ENCODE peak calls at places on chromosomes 1 and 21, in five cellular contexts. F is mucosa of descending colon; B is CD8-positive, alpha-beta T cell; A is fibroblast of mammary gland; Q is activated T-cell treated with anti-CD3 and anti-CD28 coated beads, Interleukin-2, amount 50 U/mL, for 72 hours. I is an unnamed sample.

GRCh38 chr1:157781048-157781447 is 4.1 kb upstream of the FCRL2 start:
- DNase-seq in B (no peak), A (no peak), Q (no peak), F (no peak), I (no peak)

GRCh38 chr1:26686795-26687194 is 9.0 kb upstream of the ARID1A start:
- DNase-seq in B (no peak), F (no peak), A (no peak), Q (no peak), I (no peak)

GRCh38 chr1:2360588-2361364 is 30.6 kb downstream of the MORN1 start:
- DNase-seq in F (no peak), A (no peak), B (no peak), Q (no peak), I (no peak)

GRCh38 chr1:99849744-99850457 is at the start of gene AGL:
- DNase-seq in A (peak; percentile 64), B (peak; percentile 77), F (peak; percentile 95), Q (peak; percentile 93), I (peak; percentile 79)

GRCh38 chr1:230849451-230850194 is 18.7 kb downstream of the C1orf198 start:
- DNase-seq in Q (no peak), F (no peak), A (peak; percentile 95), B (no peak), I (no peak)

GRCh38 chr1:57927003-57927402 is 503.1 kb upstream of the DAB1 start:
- DNase-seq in Q (no peak), B (no peak), F (no peak), A (no peak), I (no peak)

GRCh38 chr1:208343226-208343625 is 99.0 kb upstream of the PLXNA2 start:
- DNase-seq in Q (no peak), A (no peak), F (no peak), B (no peak), I (no peak)

GRCh38 chr1:231985624-231986023 is 359.0 kb downstream of the DISC1 start:
- DNase-seq in Q (no peak), A (no peak), B (no peak), F (no peak), I (no peak)

GRCh38 chr1:159091547-159092397 is 15.2 kb upstream of the AIM2 start:
- DNase-seq in B (no peak), A (peak; percentile 91), Q (peak; percentile 53), F (no peak), I (peak; percentile 19)

GRCh38 chr1:174039069-174039468 is 16.9 kb upstream of the RC3H1 start:
- DNase-seq in A (peak; percentile 40), Q (no peak), F (no peak), B (no peak), I (no peak)

GRCh38 chr1:27773732-27774445 is 870 bp downstream of the STX12 start:
- DNase-seq in Q (peak; percentile 3), A (peak; percentile 29), B (no peak), F (no peak), I (no peak)

GRCh38 chr1:90723561-90724108 is 6.5 kb upstream of the BARHL2 start:
- DNase-seq in F (no peak), B (no peak), Q (no peak), A (no peak), I (no peak)

GRCh38 chr1:157193702-157194391 is 55.7 kb upstream of the ETV3 start:
- DNase-seq in Q (peak; percentile 61), F (peak; percentile 75), A (peak; percentile 58), B (peak; percentile 7), I (peak; percentile 59)

GRCh38 chr1:54850082-54850730 is 36.8 kb downstream of the DHCR24 start:
- DNase-seq in F (no peak), Q (no peak), B (no peak), A (no peak), I (no peak)

GRCh38 chr1:230167419-230167852 is 100.4 kb downstream of the GALNT2 start:
- DNase-seq in A (peak; percentile 83), Q (peak; percentile 30), F (no peak), B (peak; percentile 22), I (no peak)

GRCh38 chr1:147808025-147808424 is 47.6 kb upstream of the GJA5 start:
- DNase-seq in Q (no peak), A (peak; percentile 20), B (no peak), F (no peak), I (no peak)

GRCh38 chr1:201022824-201023516 is 544 bp downstream of the KIF21B start:
- DNase-seq in F (no peak), B (no peak), Q (peak; percentile 42), A (no peak), I (peak; percentile 62)

GRCh38 chr1:226643167-226643566 is 94.6 kb downstream of the STUM start:
- DNase-seq in F (peak; percentile 48), Q (peak; percentile 85), B (no peak), A (peak; percentile 84), I (no peak)

GRCh38 chr1:157937743-157938142 is 55.7 kb upstream of the KIRREL1 start:
- DNase-seq in A (no peak), F (no peak), B (no peak), Q (no peak), I (no peak)

GRCh38 chr1:39462074-39462473 is 29.4 kb upstream of the BMP8A start:
- DNase-seq in A (peak; percentile 81), B (no peak), F (no peak), Q (no peak), I (no peak)

GRCh38 chr1:215768303-215768702 is 201.2 kb downstream of the KCTD3 start:
- DNase-seq in F (no peak), Q (no peak), A (no peak), B (no peak), I (no peak)

GRCh38 chr1:224430511-224431113 is 4.0 kb downstream of the WDR26 start:
- DNase-seq in Q (peak; percentile 24), A (peak; percentile 75), B (peak; percentile 26), F (no peak), I (peak; percentile 10)

GRCh38 chr1:159132271-159132881 is 39.0 kb upstream of the CADM3 start:
- DNase-seq in B (peak; percentile 57), A (peak; percentile 68), Q (peak; percentile 71), F (peak; percentile 67), I (peak; percentile 30)

GRCh38 chr1:166952002-166952746 is 23.2 kb downstream of the ILDR2 start:
- DNase-seq in A (peak; percentile 40), F (no peak), B (no peak), Q (peak; percentile 56), I (no peak)

GRCh38 chr1:40405812-40406211 is 32.3 kb downstream of the SMAP2 start:
- DNase-seq in B (no peak), F (no peak), A (no peak), Q (no peak), I (no peak)

GRCh38 chr1:89929467-89930063 is 65.3 kb upstream of the ZNF326 start:
- DNase-seq in Q (no peak), B (no peak), F (no peak), A (no peak), I (no peak)

GRCh38 chr1:95353185-95353584 is 119.2 kb downstream of the RWDD3 start:
- DNase-seq in F (no peak), Q (no peak), B (no peak), A (no peak), I (no peak)

GRCh38 chr1:157652859-157653493 is 47.6 kb downstream of the FCRL3 start:
- DNase-seq in Q (no peak), F (no peak), B (no peak), A (no peak), I (no peak)

GRCh38 chr1:39387452-39387851 is 104.0 kb upstream of the BMP8A start:
- DNase-seq in F (no peak), A (peak; percentile 86), B (no peak), Q (no peak), I (no peak)

GRCh38 chr1:43329995-43330751 is 7.4 kb upstream of the MPL start:
- DNase-seq in A (peak; percentile 89), F (peak; percentile 44), B (no peak), Q (peak; percentile 70), I (no peak)

GRCh38 chr1:97271906-97272788 is 550.6 kb downstream of the PTBP2 start:
- DNase-seq in B (no peak), F (no peak), A (no peak), Q (no peak), I (no peak)

GRCh38 chr1:119380304-119380703 is 11.7 kb downstream of the HAO2 start:
- DNase-seq in B (no peak), F (no peak), A (no peak), Q (no peak), I (no peak)

GRCh38 chr1:10679521-10680220 is 116.8 kb downstream of the CASZ1 start:
- DNase-seq in F (no peak), B (no peak), A (peak; percentile 26), Q (no peak), I (no peak)

GRCh38 chr1:236659792-236660587 is 26.3 kb upstream of the ACTN2 start:
- DNase-seq in Q (no peak), F (no peak), B (no peak), A (no peak), I (no peak)

GRCh38 chr1:167362638-167363037 is 142.0 kb downstream of the POU2F1 start:
- DNase-seq in Q (no peak), A (no peak), B (no peak), F (no peak), I (no peak)

GRCh38 chr1:205588691-205589445 is 42.9 kb downstream of the ELK4 start:
- DNase-seq in F (peak; percentile 73), A (peak; percentile 60), Q (peak; percentile 59), B (no peak), I (no peak)

GRCh38 chr1:208759250-208759649 is 515.1 kb upstream of the PLXNA2 start:
- DNase-seq in F (no peak), A (no peak), B (no peak), Q (no peak), I (no peak)

GRCh38 chr1:70542040-70542439 is 131.0 kb downstream of the CTH start:
- DNase-seq in F (no peak), B (no peak), Q (no peak), A (no peak), I (no peak)

GRCh38 chr21:37166733-37167132 is 93.7 kb downstream of the TTC3 start:
- DNase-seq in F (no peak), Q (no peak), A (no peak), B (no peak), I (no peak)

GRCh38 chr21:36260030-36260787 is 59.8 kb upstream of the MORC3 start:
- DNase-seq in A (peak; percentile 68), B (peak; percentile 19), Q (peak; percentile 51), F (no peak), I (no peak)

I was measured in NK-92 treated with Interleukin-12 subunit alpha and Interleukin-12 subunit beta, amount 100 ng/mL, for 24 hours.